ENCODE peak calls at places on chromosome 9, in eight cellular contexts. One of them, this sample, is unnamed.
A peak's percentile ranks its signal among the peaks of the same experiment; 100 is the strongest.

GRCh38 chr9:111414406-111414805 is 69.8 kb downstream of the ECPAS start:
- DNase-seq in left ventricle myocardium inferior: no peak
- DNase-seq in astrocyte of the hippocampus: no peak
- DNase-seq in head of caudate nucleus: peak; percentile 59
- DNase-seq in pons: no peak
- DNase-seq in GM04503: no peak
- DNase-seq in activated CD8-positive, alpha-beta memory T cell treated with anti-CD3 and anti-CD28 coated beads for 24 hours: no peak
- DNase-seq in T-helper 1 cell: no peak
- DNase-seq in this sample: no peak

GRCh38 chr9:113787871-113788270 is 88.2 kb upstream of the ZNF618 start:
- DNase-seq in left ventricle myocardium inferior: no peak
- DNase-seq in astrocyte of the hippocampus: no peak
- DNase-seq in head of caudate nucleus: no peak
- DNase-seq in pons: no peak
- DNase-seq in GM04503: no peak
- DNase-seq in activated CD8-positive, alpha-beta memory T cell treated with anti-CD3 and anti-CD28 coated beads for 24 hours: no peak
- DNase-seq in T-helper 1 cell: no peak
- DNase-seq in this sample: no peak

GRCh38 chr9:128412120-128412790 is 8.4 kb upstream of the CERCAM start:
- DNase-seq in left ventricle myocardium inferior: peak; percentile 31
- DNase-seq in astrocyte of the hippocampus: peak; percentile 78
- DNase-seq in head of caudate nucleus: peak; percentile 98
- DNase-seq in pons: peak; percentile 94
- DNase-seq in GM04503: no peak
- DNase-seq in activated CD8-positive, alpha-beta memory T cell treated with anti-CD3 and anti-CD28 coated beads for 24 hours: peak; percentile 74
- DNase-seq in T-helper 1 cell: no peak
- DNase-seq in this sample: peak; percentile 35

GRCh38 chr9:27505744-27506161 is 18.3 kb upstream of the IFNK start:
- DNase-seq in left ventricle myocardium inferior: no peak
- DNase-seq in astrocyte of the hippocampus: peak; percentile 73
- DNase-seq in head of caudate nucleus: no peak
- DNase-seq in pons: no peak
- DNase-seq in GM04503: no peak
- DNase-seq in activated CD8-positive, alpha-beta memory T cell treated with anti-CD3 and anti-CD28 coated beads for 24 hours: no peak
- DNase-seq in T-helper 1 cell: no peak
- DNase-seq in this sample: peak; percentile 54

GRCh38 chr9:81683214-81683613 is 6.1 kb downstream of the TLE1 start:
- DNase-seq in left ventricle myocardium inferior: no peak
- DNase-seq in astrocyte of the hippocampus: peak; percentile 22
- DNase-seq in head of caudate nucleus: no peak
- DNase-seq in pons: no peak
- DNase-seq in GM04503: no peak
- DNase-seq in activated CD8-positive, alpha-beta memory T cell treated with anti-CD3 and anti-CD28 coated beads for 24 hours: no peak
- DNase-seq in T-helper 1 cell: no peak
- DNase-seq in this sample: no peak

GRCh38 chr9:81682797-81683196 is 6.5 kb downstream of the TLE1 start:
- DNase-seq in left ventricle myocardium inferior: no peak
- DNase-seq in astrocyte of the hippocampus: peak; percentile 78
- DNase-seq in head of caudate nucleus: no peak
- DNase-seq in pons: no peak
- DNase-seq in GM04503: no peak
- DNase-seq in activated CD8-positive, alpha-beta memory T cell treated with anti-CD3 and anti-CD28 coated beads for 24 hours: no peak
- DNase-seq in T-helper 1 cell: no peak
- DNase-seq in this sample: peak; percentile 62

GRCh38 chr9:83715221-83715620 is 7.5 kb upstream of the UBQLN1 start:
- DNase-seq in left ventricle myocardium inferior: no peak
- DNase-seq in astrocyte of the hippocampus: no peak
- DNase-seq in head of caudate nucleus: no peak
- DNase-seq in pons: no peak
- DNase-seq in GM04503: no peak
- DNase-seq in activated CD8-positive, alpha-beta memory T cell treated with anti-CD3 and anti-CD28 coated beads for 24 hours: no peak
- DNase-seq in T-helper 1 cell: no peak
- DNase-seq in this sample: no peak

GRCh38 chr9:87685431-87685830 is 40.5 kb upstream of the CTSL start:
- DNase-seq in left ventricle myocardium inferior: no peak
- DNase-seq in astrocyte of the hippocampus: no peak
- DNase-seq in head of caudate nucleus: no peak
- DNase-seq in pons: no peak
- DNase-seq in GM04503: no peak
- DNase-seq in activated CD8-positive, alpha-beta memory T cell treated with anti-CD3 and anti-CD28 coated beads for 24 hours: peak; percentile 49
- DNase-seq in T-helper 1 cell: no peak
- DNase-seq in this sample: no peak

GRCh38 chr9:68560131-68560844 is 19.6 kb upstream of the TMEM252 start:
- DNase-seq in left ventricle myocardium inferior: peak; percentile 44
- DNase-seq in astrocyte of the hippocampus: peak; percentile 3
- DNase-seq in head of caudate nucleus: peak; percentile 40
- DNase-seq in pons: peak; percentile 18
- DNase-seq in GM04503: no peak
- DNase-seq in activated CD8-positive, alpha-beta memory T cell treated with anti-CD3 and anti-CD28 coated beads for 24 hours: peak; percentile 77
- DNase-seq in T-helper 1 cell: no peak
- DNase-seq in this sample: peak; percentile 54

GRCh38 chr9:36623280-36623679 is 50.6 kb downstream of the MELK start:
- DNase-seq in left ventricle myocardium inferior: no peak
- DNase-seq in astrocyte of the hippocampus: peak; percentile 21
- DNase-seq in head of caudate nucleus: no peak
- DNase-seq in pons: no peak
- DNase-seq in GM04503: no peak
- DNase-seq in activated CD8-positive, alpha-beta memory T cell treated with anti-CD3 and anti-CD28 coated beads for 24 hours: no peak
- DNase-seq in T-helper 1 cell: no peak
- DNase-seq in this sample: peak; percentile 4

GRCh38 chr9:2027761-2028160 is 12.6 kb downstream of the SMARCA2 start:
- DNase-seq in left ventricle myocardium inferior: no peak
- DNase-seq in astrocyte of the hippocampus: no peak
- DNase-seq in head of caudate nucleus: no peak
- DNase-seq in pons: no peak
- DNase-seq in GM04503: no peak
- DNase-seq in activated CD8-positive, alpha-beta memory T cell treated with anti-CD3 and anti-CD28 coated beads for 24 hours: no peak
- DNase-seq in T-helper 1 cell: no peak
- DNase-seq in this sample: no peak

GRCh38 chr9:93028448-93029006 is 30.0 kb upstream of the SUSD3 start:
- DNase-seq in left ventricle myocardium inferior: no peak
- DNase-seq in astrocyte of the hippocampus: no peak
- DNase-seq in head of caudate nucleus: no peak
- DNase-seq in pons: no peak
- DNase-seq in GM04503: no peak
- DNase-seq in activated CD8-positive, alpha-beta memory T cell treated with anti-CD3 and anti-CD28 coated beads for 24 hours: peak; percentile 73
- DNase-seq in T-helper 1 cell: peak; percentile 40
- DNase-seq in this sample: no peak

GRCh38 chr9:127852829-127853228 is 1.6 kb downstream of the ENG start:
- DNase-seq in left ventricle myocardium inferior: no peak
- DNase-seq in astrocyte of the hippocampus: no peak
- DNase-seq in head of caudate nucleus: no peak
- DNase-seq in pons: no peak
- DNase-seq in GM04503: no peak
- DNase-seq in activated CD8-positive, alpha-beta memory T cell treated with anti-CD3 and anti-CD28 coated beads for 24 hours: no peak
- DNase-seq in T-helper 1 cell: no peak
- DNase-seq in this sample: no peak

GRCh38 chr9:108205276-108205675 is 650.5 kb downstream of the ACTL7B start:
- DNase-seq in left ventricle myocardium inferior: no peak
- DNase-seq in astrocyte of the hippocampus: no peak
- DNase-seq in head of caudate nucleus: no peak
- DNase-seq in pons: no peak
- DNase-seq in GM04503: no peak
- DNase-seq in activated CD8-positive, alpha-beta memory T cell treated with anti-CD3 and anti-CD28 coated beads for 24 hours: no peak
- DNase-seq in T-helper 1 cell: no peak
- DNase-seq in this sample: no peak

GRCh38 chr9:99055384-99055783 is 49.5 kb upstream of the TGFBR1 start:
- DNase-seq in left ventricle myocardium inferior: no peak
- DNase-seq in astrocyte of the hippocampus: peak; percentile 79
- DNase-seq in head of caudate nucleus: no peak
- DNase-seq in pons: no peak
- DNase-seq in GM04503: no peak
- DNase-seq in activated CD8-positive, alpha-beta memory T cell treated with anti-CD3 and anti-CD28 coated beads for 24 hours: no peak
- DNase-seq in T-helper 1 cell: no peak
- DNase-seq in this sample: no peak

GRCh38 chr9:16075695-16076094 is 522.9 kb downstream of the CCDC171 start:
- DNase-seq in left ventricle myocardium inferior: no peak
- DNase-seq in astrocyte of the hippocampus: no peak
- DNase-seq in head of caudate nucleus: no peak
- DNase-seq in pons: no peak
- DNase-seq in GM04503: no peak
- DNase-seq in activated CD8-positive, alpha-beta memory T cell treated with anti-CD3 and anti-CD28 coated beads for 24 hours: no peak
- DNase-seq in T-helper 1 cell: no peak
- DNase-seq in this sample: no peak

GRCh38 chr9:137427454-137428310 is 4.5 kb downstream of the NOXA1 start:
- DNase-seq in left ventricle myocardium inferior: no peak
- DNase-seq in astrocyte of the hippocampus: no peak
- DNase-seq in head of caudate nucleus: no peak
- DNase-seq in pons: no peak
- DNase-seq in GM04503: no peak
- DNase-seq in activated CD8-positive, alpha-beta memory T cell treated with anti-CD3 and anti-CD28 coated beads for 24 hours: no peak
- DNase-seq in T-helper 1 cell: no peak
- DNase-seq in this sample: no peak

GRCh38 chr9:98709968-98710965 is 1.5 kb upstream of the GABBR2 start:
- DNase-seq in left ventricle myocardium inferior: no peak
- DNase-seq in astrocyte of the hippocampus: peak; percentile 78
- DNase-seq in head of caudate nucleus: no peak
- DNase-seq in pons: no peak
- DNase-seq in GM04503: no peak
- DNase-seq in activated CD8-positive, alpha-beta memory T cell treated with anti-CD3 and anti-CD28 coated beads for 24 hours: no peak
- DNase-seq in T-helper 1 cell: no peak
- DNase-seq in this sample: peak; percentile 53